ENCODE peak calls at places on chromosomes 12 and 14, in six cellular contexts. One of them, this sample, is unnamed.

GRCh38 chr14:24915958-24916595 is 133.9 kb downstream of the STXBP6 start:
- DNase-seq in SK-N-SH: no peak
- DNase-seq in GM12878: no peak
- DNase-seq in HepG2: no peak
- DNase-seq in A549: no peak
- DNase-seq in K562: no peak
- DNase-seq in this sample: no peak

GRCh38 chr14:71119075-71119474 is 211.8 kb downstream of the PCNX1 start:
- DNase-seq in GM12878: no peak
- DNase-seq in A549: no peak
- DNase-seq in K562: no peak
- DNase-seq in SK-N-SH: no peak
- DNase-seq in HepG2: no peak
- DNase-seq in this sample: no peak

GRCh38 chr14:92729632-92730358 is 18.6 kb downstream of the LGMN start:
- DNase-seq in SK-N-SH: no peak
- DNase-seq in A549: no peak
- DNase-seq in HepG2: no peak
- DNase-seq in K562: no peak
- DNase-seq in GM12878: no peak
- DNase-seq in this sample: no peak

GRCh38 chr14:63051301-63051700 is 6.0 kb upstream of the KCNH5 start:
- DNase-seq in GM12878: no peak
- DNase-seq in A549: no peak
- DNase-seq in SK-N-SH: no peak
- DNase-seq in HepG2: no peak
- DNase-seq in K562: no peak
- DNase-seq in this sample: no peak

GRCh38 chr12:22518998-22519397 is 25.3 kb downstream of the C2CD5 start:
- DNase-seq in GM12878: no peak
- DNase-seq in K562: no peak
- DNase-seq in SK-N-SH: no peak
- DNase-seq in HepG2: no peak
- DNase-seq in A549: no peak
- DNase-seq in this sample: no peak

GRCh38 chr12:100758083-100758482 is 36.5 kb upstream of the ANO4 start:
- DNase-seq in K562: no peak
- DNase-seq in GM12878: no peak
- DNase-seq in A549: no peak
- DNase-seq in HepG2: no peak
- DNase-seq in SK-N-SH: no peak
- DNase-seq in this sample: no peak

GRCh38 chr14:61695695-61696527 is 598 bp downstream of the HIF1A start:
- DNase-seq in GM12878: no peak
- DNase-seq in SK-N-SH: peak; percentile 79
- DNase-seq in K562: peak; percentile 64
- DNase-seq in HepG2: peak; percentile 45
- DNase-seq in A549: peak; percentile 71
- DNase-seq in this sample: peak; percentile 82

GRCh38 chr14:104925941-104926609 is 1.4 kb downstream of the PLD4 start:
- DNase-seq in HepG2: no peak
- DNase-seq in K562: no peak
- DNase-seq in A549: no peak
- DNase-seq in SK-N-SH: no peak
- DNase-seq in GM12878: no peak
- DNase-seq in this sample: no peak

GRCh38 chr12:117836999-117837736 is 131.6 kb downstream of the KSR2 start:
- DNase-seq in GM12878: peak; percentile 20
- DNase-seq in K562: peak; percentile 78
- DNase-seq in SK-N-SH: peak; percentile 67
- DNase-seq in A549: peak; percentile 84
- DNase-seq in HepG2: peak; percentile 35
- DNase-seq in this sample: peak; percentile 96

GRCh38 chr12:10189653-10190052 is 10.8 kb downstream of the TMEM52B start:
- DNase-seq in K562: no peak
- DNase-seq in SK-N-SH: no peak
- DNase-seq in GM12878: no peak
- DNase-seq in HepG2: no peak
- DNase-seq in A549: no peak
- DNase-seq in this sample: no peak

GRCh38 chr12:69467400-69467799 is 2.8 kb upstream of the FRS2 start:
- DNase-seq in K562: no peak
- DNase-seq in SK-N-SH: no peak
- DNase-seq in GM12878: no peak
- DNase-seq in HepG2: no peak
- DNase-seq in A549: no peak
- DNase-seq in this sample: no peak

GRCh38 chr12:53213348-53213747 is 6.3 kb upstream of the ITGB7 start:
- DNase-seq in GM12878: no peak
- DNase-seq in A549: peak; percentile 81
- DNase-seq in K562: peak; percentile 87
- DNase-seq in HepG2: peak; percentile 59
- DNase-seq in SK-N-SH: peak; percentile 93
- DNase-seq in this sample: peak; percentile 96

GRCh38 chr12:2373307-2373706 is 320.5 kb downstream of the CACNA1C start:
- DNase-seq in SK-N-SH: no peak
- DNase-seq in GM12878: no peak
- DNase-seq in A549: no peak
- DNase-seq in K562: no peak
- DNase-seq in HepG2: no peak
- DNase-seq in this sample: no peak

GRCh38 chr14:51716610-51717009 is 64.9 kb downstream of the FRMD6 start:
- DNase-seq in K562: no peak
- DNase-seq in A549: no peak
- DNase-seq in HepG2: no peak
- DNase-seq in SK-N-SH: no peak
- DNase-seq in GM12878: no peak
- DNase-seq in this sample: no peak

GRCh38 chr14:105857816-105858675 is 331.7 kb downstream of the TMEM121 start:
- DNase-seq in HepG2: no peak
- DNase-seq in K562: no peak
- DNase-seq in GM12878: no peak
- DNase-seq in A549: no peak
- DNase-seq in SK-N-SH: no peak
- DNase-seq in this sample: no peak

GRCh38 chr12:74382994-74383393 is 154.6 kb upstream of the ATXN7L3B start:
- DNase-seq in HepG2: no peak
- DNase-seq in GM12878: no peak
- DNase-seq in SK-N-SH: no peak
- DNase-seq in K562: no peak
- DNase-seq in A549: no peak
- DNase-seq in this sample: no peak

GRCh38 chr14:46053221-46053620 is 598.4 kb downstream of the RPL10L start:
- DNase-seq in K562: no peak
- DNase-seq in GM12878: no peak
- DNase-seq in SK-N-SH: no peak
- DNase-seq in HepG2: no peak
- DNase-seq in A549: no peak
- DNase-seq in this sample: no peak

GRCh38 chr12:112854344-112854743 is 52.4 kb upstream of the OAS1 start:
- DNase-seq in SK-N-SH: no peak
- DNase-seq in A549: no peak
- DNase-seq in HepG2: no peak
- DNase-seq in K562: no peak
- DNase-seq in GM12878: no peak
- DNase-seq in this sample: no peak

GRCh38 chr14:75259946-75260545 is 18.6 kb upstream of the FOS start:
- DNase-seq in GM12878: no peak
- DNase-seq in HepG2: no peak
- DNase-seq in SK-N-SH: no peak
- DNase-seq in A549: no peak
- DNase-seq in K562: no peak
- DNase-seq in this sample: no peak

GRCh38 chr12:31019106-31019505 is 54.6 kb upstream of the DDX11 start:
- DNase-seq in GM12878: no peak
- DNase-seq in K562: no peak
- DNase-seq in SK-N-SH: no peak
- DNase-seq in A549: no peak
- DNase-seq in HepG2: no peak
- DNase-seq in this sample: no peak

GRCh38 chr12:93622485-93622884 is 50.0 kb downstream of the SOCS2 start:
- DNase-seq in A549: no peak
- DNase-seq in GM12878: no peak
- DNase-seq in SK-N-SH: no peak
- DNase-seq in K562: no peak
- DNase-seq in HepG2: no peak
- DNase-seq in this sample: no peak

GRCh38 chr14:26729851-26730250 is 132.0 kb upstream of the NOVA1 start:
- DNase-seq in HepG2: no peak
- DNase-seq in A549: no peak
- DNase-seq in SK-N-SH: no peak
- DNase-seq in GM12878: no peak
- DNase-seq in K562: no peak
- DNase-seq in this sample: no peak

GRCh38 chr12:9760699-9761406 is at the start of gene CD69:
- DNase-seq in SK-N-SH: no peak
- DNase-seq in K562: peak; percentile 86
- DNase-seq in A549: no peak
- DNase-seq in GM12878: peak; percentile 95
- DNase-seq in HepG2: no peak
- DNase-seq in this sample: no peak

GRCh38 chr14:80930836-80931389 is 10.6 kb downstream of the CEP128 start:
- DNase-seq in K562: no peak
- DNase-seq in HepG2: no peak
- DNase-seq in GM12878: peak; percentile 88
- DNase-seq in SK-N-SH: no peak
- DNase-seq in A549: peak; percentile 3
- DNase-seq in this sample: no peak
- TF ChIP-seq CHD2 in K562: no peak
- TF ChIP-seq CHD2 in HepG2: no peak
- TF ChIP-seq CHD2 in GM12878: peak; percentile 21
- TF ChIP-seq CHD2 in SK-N-SH: no peak
- TF ChIP-seq CHD2 in A549: no peak
- TF ChIP-seq CHD2 in this sample: no peak

DNA sequence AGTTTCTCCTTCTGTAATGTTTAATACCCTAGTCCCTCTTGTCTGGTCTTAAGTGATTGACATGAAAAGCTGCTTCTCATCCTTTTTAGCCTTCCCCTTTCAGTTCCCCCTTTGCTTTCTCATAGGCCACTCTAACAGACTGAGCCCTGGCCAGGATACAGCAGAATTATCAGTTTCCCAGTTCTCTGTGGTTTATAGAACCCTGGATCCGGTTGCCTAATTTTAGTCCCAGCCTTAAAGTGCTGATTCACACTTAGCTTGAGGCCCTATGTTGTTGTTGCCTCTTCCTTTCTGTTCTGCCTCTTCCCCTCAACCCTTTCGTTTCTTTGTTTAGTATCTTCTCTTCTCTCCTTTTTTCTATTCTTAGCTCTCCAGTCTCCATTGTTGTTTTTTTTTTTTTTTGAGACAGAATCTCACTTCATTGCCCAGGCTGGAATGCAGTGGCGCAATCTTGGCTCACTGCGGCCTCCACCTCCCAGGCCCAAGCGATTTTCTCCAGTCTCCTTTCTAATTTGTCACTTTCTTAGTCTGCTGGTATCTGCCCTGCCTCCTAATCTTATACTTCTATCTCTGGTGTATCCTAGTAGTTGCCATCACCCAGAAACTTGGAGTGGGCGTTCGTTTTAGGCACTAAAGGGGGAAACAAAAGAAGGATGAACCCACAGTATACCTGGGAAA is 2.9 kb upstream of the BIN2 start:
- DNase-seq in K562: peak; percentile 90
- DNase-seq in A549: peak; percentile 42
- DNase-seq in SK-N-SH: no peak
- DNase-seq in HepG2: no peak
- DNase-seq in GM12878: peak; percentile 77
- DNase-seq in this sample: no peak
- TF ChIP-seq CHD2 in K562: no peak
- TF ChIP-seq CHD2 in A549: no peak
- TF ChIP-seq CHD2 in SK-N-SH: no peak
- TF ChIP-seq CHD2 in HepG2: no peak
- TF ChIP-seq CHD2 in GM12878: no peak
- TF ChIP-seq CHD2 in this sample: no peak

DNA sequence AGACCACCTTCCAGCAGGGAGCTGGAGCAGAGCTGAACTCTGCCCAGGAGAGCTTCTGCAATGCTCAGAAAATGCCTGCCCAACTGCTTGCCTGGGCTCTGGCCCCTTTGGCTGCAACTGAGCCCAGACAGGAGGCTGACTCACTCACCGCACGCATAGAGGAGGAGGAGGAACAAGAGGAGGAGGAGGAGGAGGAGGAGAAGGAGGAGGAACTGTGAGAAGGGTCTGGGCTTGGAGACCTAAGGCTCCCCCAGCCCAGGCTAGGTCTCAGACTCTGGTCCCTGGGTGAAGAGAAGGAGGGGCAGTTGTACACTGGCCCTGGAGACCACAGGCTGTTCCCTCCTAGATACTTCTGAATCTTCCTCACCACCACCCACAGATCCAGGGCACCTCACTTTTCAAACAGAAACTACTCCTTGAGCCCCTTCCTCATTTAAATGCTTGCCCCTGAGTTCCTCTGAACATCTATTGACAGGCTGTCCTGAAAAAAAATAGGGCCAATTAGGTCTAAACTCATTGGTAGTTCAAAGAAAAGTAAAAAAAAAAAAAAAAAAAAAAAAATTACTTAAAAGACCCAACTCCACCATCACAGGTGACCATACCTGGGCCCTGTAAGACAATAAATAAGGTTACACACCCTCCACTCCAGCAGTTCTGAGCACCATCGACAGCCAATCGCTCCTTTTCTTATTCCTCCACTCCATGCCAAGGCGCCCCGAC is 707 bp downstream of the VDR start:
- DNase-seq in SK-N-SH: no peak
- DNase-seq in K562: peak; percentile 64
- DNase-seq in A549: peak; percentile 25
- DNase-seq in GM12878: no peak
- DNase-seq in HepG2: no peak
- DNase-seq in this sample: no peak
- TF ChIP-seq CHD2 in SK-N-SH: no peak
- TF ChIP-seq CHD2 in K562: no peak
- TF ChIP-seq CHD2 in A549: no peak
- TF ChIP-seq CHD2 in GM12878: no peak
- TF ChIP-seq CHD2 in HepG2: no peak
- TF ChIP-seq CHD2 in this sample: no peak

GRCh38 chr12:617304-617915 is 45.8 kb downstream of the NINJ2 start:
- DNase-seq in SK-N-SH: no peak
- DNase-seq in K562: no peak
- DNase-seq in HepG2: peak; percentile 77
- DNase-seq in A549: peak; percentile 53
- DNase-seq in GM12878: no peak
- DNase-seq in this sample: no peak
- TF ChIP-seq CHD2 in SK-N-SH: no peak
- TF ChIP-seq CHD2 in K562: no peak
- TF ChIP-seq CHD2 in HepG2: no peak
- TF ChIP-seq CHD2 in A549: no peak
- TF ChIP-seq CHD2 in GM12878: no peak
- TF ChIP-seq CHD2 in this sample: no peak

GRCh38 chr12:57276935-57277563 is 26.1 kb upstream of the STAC3 start:
- DNase-seq in SK-N-SH: no peak
- DNase-seq in GM12878: no peak
- DNase-seq in HepG2: peak; percentile 21
- DNase-seq in A549: peak; percentile 55
- DNase-seq in K562: peak; percentile 56
- DNase-seq in this sample: no peak
- TF ChIP-seq CHD2 in SK-N-SH: no peak
- TF ChIP-seq CHD2 in GM12878: no peak
- TF ChIP-seq CHD2 in HepG2: no peak
- TF ChIP-seq CHD2 in A549: no peak
- TF ChIP-seq CHD2 in K562: no peak
- TF ChIP-seq CHD2 in this sample: no peak

This sample was measured in H1.